ENCODE peak calls at places on chromosomes 2 and 18, in four cellular contexts. Z is mesenchymal stem cell, M is anterior cingulate cortex, X is NCI-H1092 treated with DMSO at 0.1 percent for 48 hours. Y is an unnamed sample.

GRCh38 chr2:45585267-45585861 is 25.7 kb downstream of the SRBD1 start:
- DNase-seq in Z (peak), M (no peak), X (peak), Y (peak)

GRCh38 chr2:142756430-142756829 is 121.0 kb upstream of the KYNU start:
- DNase-seq in Z (peak), M (no peak), X (no peak), Y (no peak)

GRCh38 chr2:120620025-120620793 is 115.5 kb upstream of the GLI2 start:
- DNase-seq in Z (peak), M (no peak), X (no peak), Y (no peak)

GRCh38 chr2:237687666-237688065 is 60.3 kb downstream of the LRRFIP1 start:
- DNase-seq in Z (peak), M (no peak), X (no peak), Y (no peak)

GRCh38 chr2:153373510-153374279 is 104.9 kb downstream of the RPRM start:
- DNase-seq in Z (no peak), M (no peak), X (no peak), Y (no peak)

GRCh38 chr2:168165985-168166901 is 81.2 kb downstream of the STK39 start:
- DNase-seq in Z (no peak), M (no peak), X (no peak), Y (no peak)

GRCh38 chr2:160278889-160279196 is 78.8 kb upstream of the ITGB6 start:
- DNase-seq in Z (peak), M (no peak), X (no peak), Y (no peak)

GRCh38 chr2:109473006-109473380 is 140.8 kb downstream of the SEPTIN10 start:
- DNase-seq in Z (no peak), M (no peak), X (no peak), Y (no peak)

GRCh38 chr2:10901160-10901559 is 10.6 kb upstream of the KCNF1 start:
- DNase-seq in Z (peak), M (no peak), X (no peak), Y (no peak)

GRCh38 chr2:230873670-230874401 is 9.1 kb downstream of the ITM2C start:
- DNase-seq in Z (no peak), M (no peak), X (no peak), Y (no peak)

GRCh38 chr18:36419188-36419912 is 121.8 kb downstream of the FHOD3 start:
- DNase-seq in Z (no peak), M (no peak), X (no peak), Y (peak)

GRCh38 chr18:77206676-77207370 is 42.8 kb upstream of the GALR1 start:
- DNase-seq in Z (peak), M (no peak), X (no peak), Y (no peak)

GRCh38 chr2:72131371-72131891 is 16.2 kb downstream of the CYP26B1 start:
- DNase-seq in Z (no peak), M (no peak), X (no peak), Y (no peak)

GRCh38 chr2:74080346-74080745 is 67.4 kb downstream of the BOLA3 start:
- DNase-seq in Z (no peak), M (no peak), X (no peak), Y (no peak)

GRCh38 chr18:25289040-25289631 is 62.8 kb downstream of the ZNF521 start:
- DNase-seq in Z (peak), M (no peak), X (no peak), Y (no peak)

GRCh38 chr2:99789851-99790250 is 300.0 kb upstream of the REV1 start:
- DNase-seq in Z (no peak), M (no peak), X (no peak), Y (no peak)

GRCh38 chr2:129229196-129229595 is 750.3 kb upstream of the RAB6C start:
- DNase-seq in Z (no peak), M (no peak), X (no peak), Y (no peak)

Y was measured in SHP77.